ENCODE peak calls at places on chromosomes 16 and 17, in ten cellular contexts. M is MG63; U is neural progenitor cell; B is adipocyte; A is A549; Y is tibial artery; Z is CD4-positive, CD25-positive, alpha-beta regulatory T cell; P is Jurkat, Clone E6-1; C is AG10803; E is Karpas-422. W is an unnamed sample.

GRCh38 chr17:7807206-7807605 is 26.8 kb upstream of the KDM6B start:
- DNase-seq in M (no peak), U (no peak), B (no peak), A (no peak), Y (no peak), Z (no peak), P (no peak), C (no peak), E (no peak), W (no peak)

GRCh38 chr17:58415371-58416055 is 1.8 kb downstream of the RNF43 start:
- DNase-seq in M (no peak), U (peak; percentile 52), B (no peak), A (no peak), Y (no peak), Z (no peak), P (no peak), C (no peak), E (no peak), W (no peak)

GRCh38 chr17:17993366-17993765 is 20.7 kb downstream of the DRC3 start:
- DNase-seq in M (no peak), U (no peak), B (no peak), A (no peak), Y (no peak), Z (no peak), P (no peak), C (no peak), E (no peak), W (no peak)

GRCh38 chr17:73834684-73835343 is 190.6 kb upstream of the SDK2 start:
- DNase-seq in M (no peak), U (no peak), B (no peak), A (no peak), Y (no peak), Z (no peak), P (no peak), C (no peak), E (no peak), W (no peak)

GRCh38 chr17:3030096-3030495 is 33.3 kb downstream of the OR1D5 start:
- DNase-seq in M (no peak), U (no peak), B (peak; percentile 1), A (no peak), Y (peak; percentile 37), Z (no peak), P (no peak), C (peak; percentile 53), E (no peak), W (peak; percentile 74)

GRCh38 chr16:85781685-85782370 is 17.5 kb downstream of the EMC8 start:
- DNase-seq in M (peak; percentile 19), U (no peak), B (no peak), A (no peak), Y (peak; percentile 81), Z (no peak), P (no peak), C (peak; percentile 90), E (no peak), W (no peak)

GRCh38 chr17:59505610-59506276 is 59.7 kb upstream of the DHX40 start:
- DNase-seq in M (no peak), U (no peak), B (no peak), A (no peak), Y (no peak), Z (no peak), P (no peak), C (peak; percentile 47), E (no peak), W (no peak)

GRCh38 chr16:71448274-71448866 is 6.5 kb upstream of the TLE7 start:
- DNase-seq in M (no peak), U (no peak), B (no peak), A (no peak), Y (no peak), Z (no peak), P (no peak), C (no peak), E (no peak), W (no peak)

GRCh38 chr17:57892820-57893595 is 43.2 kb upstream of the MRPS23 start:
- DNase-seq in M (peak; percentile 99), U (peak; percentile 80), B (peak; percentile 98), A (peak; percentile 92), Y (peak; percentile 98), Z (peak; percentile 8), P (no peak), C (peak; percentile 100), E (no peak), W (peak; percentile 99)

GRCh38 chr16:72673118-72673517 is 374.8 kb downstream of the ZFHX3 start:
- DNase-seq in M (no peak), U (no peak), B (peak; percentile 35), A (peak; percentile 24), Y (no peak), Z (no peak), P (no peak), C (peak; percentile 6), E (no peak), W (no peak)

GRCh38 chr16:82761236-82761635 is 134.5 kb downstream of the CDH13 start:
- DNase-seq in M (peak; percentile 28), U (no peak), B (peak; percentile 77), A (no peak), Y (peak; percentile 95), Z (no peak), P (no peak), C (peak; percentile 74), E (no peak), W (peak; percentile 78)

GRCh38 chr16:1794221-1794871 is 841 bp upstream of the IGFALS start:
- DNase-seq in M (no peak), U (no peak), B (no peak), A (no peak), Y (no peak), Z (no peak), P (no peak), C (no peak), E (no peak), W (no peak)

GRCh38 chr16:35198223-35199199 is 1739.1 kb downstream of the TP53TG3F start:
- DNase-seq in M (no peak), U (no peak), B (no peak), A (no peak), Y (no peak), Z (no peak), P (no peak), C (no peak), E (no peak), W (no peak)

GRCh38 chr16:84941916-84942315 is 69.4 kb downstream of the ZDHHC7 start:
- DNase-seq in M (no peak), U (no peak), B (peak; percentile 66), A (no peak), Y (no peak), Z (no peak), P (no peak), C (peak; percentile 84), E (no peak), W (no peak)

GRCh38 chr16:49150341-49150740 is 131.3 kb downstream of the CBLN1 start:
- DNase-seq in M (no peak), U (no peak), B (no peak), A (no peak), Y (no peak), Z (no peak), P (no peak), C (no peak), E (no peak), W (no peak)

GRCh38 chr16:78177927-78178326 is 78.5 kb downstream of the WWOX start:
- DNase-seq in M (no peak), U (peak; percentile 5), B (no peak), A (no peak), Y (no peak), Z (no peak), P (no peak), C (no peak), E (no peak), W (no peak)

GRCh38 chr16:21708533-21709115 is 44.9 kb downstream of the OTOA start:
- DNase-seq in M (peak; percentile 49), U (peak; percentile 85), B (peak; percentile 92), A (peak; percentile 66), Y (peak; percentile 71), Z (peak; percentile 80), P (peak; percentile 70), C (peak; percentile 61), E (peak; percentile 94), W (peak; percentile 9)

GRCh38 chr17:78892062-78892456 is 10.9 kb downstream of the CEP295NL start:
- DNase-seq in M (no peak), U (no peak), B (no peak), A (no peak), Y (no peak), Z (no peak), P (no peak), C (no peak), E (no peak), W (no peak)

GRCh38 chr17:4074831-4075495 is 67.9 kb downstream of the ZZEF1 start:
- DNase-seq in M (no peak), U (peak; percentile 44), B (peak; percentile 56), A (peak; percentile 66), Y (no peak), Z (peak; percentile 46), P (peak; percentile 53), C (peak; percentile 36), E (peak; percentile 87), W (no peak)

DNA sequence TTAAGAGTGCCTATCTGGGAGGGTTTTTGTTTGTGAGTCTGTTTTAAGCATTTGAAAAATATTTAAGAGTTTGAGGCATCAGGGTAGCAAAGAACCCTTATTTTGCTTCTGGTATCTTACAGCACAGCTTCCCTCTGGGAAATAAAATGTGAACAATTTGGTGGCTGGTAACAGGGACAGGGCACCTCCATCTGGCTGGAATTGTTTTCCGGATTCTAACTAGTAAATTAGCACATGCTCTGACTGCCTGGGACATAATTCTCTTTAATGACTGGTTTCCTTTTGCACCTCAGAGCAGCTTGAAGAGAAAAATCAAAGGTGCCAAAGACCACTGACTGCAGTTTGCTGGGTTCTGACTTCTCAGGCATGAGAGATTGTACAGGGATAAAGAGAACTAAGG is 469.1 kb downstream of the GRIN2A start:
- DNase-seq in M (no peak), U (no peak), B (no peak), A (no peak), Y (no peak), Z (no peak), P (no peak), C (no peak), E (no peak), W (no peak)
- H3K4me3 ChIP-seq in M (no peak overlapping the region), U (no peak overlapping the region), B (no peak overlapping the region), A (no peak overlapping the region), Y (no peak overlapping the region), Z (no peak overlapping the region), P (no peak overlapping the region), C (no peak overlapping the region), E (no peak overlapping the region), W (no peak overlapping the region)

GRCh38 chr16:75256871-75257343 is 5.5 kb upstream of the BCAR1 start:
- DNase-seq in M (no peak), U (peak; percentile 67), B (peak; percentile 71), A (no peak), Y (peak; percentile 72), Z (no peak), P (no peak), C (peak; percentile 64), E (no peak), W (no peak)
- H3K4me3 ChIP-seq in M (no peak overlapping the region), U (no peak overlapping the region), B (no peak overlapping the region), A (no peak overlapping the region), Y (peak overlapping the region; percentile 21), Z (no peak overlapping the region), P (no peak overlapping the region), C (peak overlapping the region; percentile 26), E (no peak overlapping the region), W (no peak overlapping the region)

GRCh38 chr16:18799500-18799899 is 1.8 kb downstream of the ARL6IP1 start:
- DNase-seq in M (no peak), U (no peak), B (no peak), A (no peak), Y (no peak), Z (no peak), P (no peak), C (no peak), E (no peak), W (no peak)
- H3K4me3 ChIP-seq in M (peak overlapping the region; percentile 98), U (peak overlapping the region; percentile 78), B (peak overlapping the region; percentile 93), A (peak overlapping the region; percentile 92), Y (peak overlapping the region; percentile 58), Z (peak overlapping the region; percentile 86), P (no peak overlapping the region), C (peak overlapping the region; percentile 94), E (peak overlapping the region; percentile 92), W (peak overlapping the region; percentile 96)

GRCh38 chr17:80262291-80262690 is 1.6 kb downstream of the RNF213 start:
- DNase-seq in M (no peak), U (no peak), B (no peak), A (no peak), Y (no peak), Z (no peak), P (no peak), C (no peak), E (no peak), W (no peak)
- H3K4me3 ChIP-seq in M (no peak overlapping the region), U (no peak overlapping the region), B (peak overlapping the region; percentile 92), A (peak overlapping the region; percentile 94), Y (no peak overlapping the region), Z (peak overlapping the region; percentile 69), P (peak overlapping the region; percentile 84), C (peak overlapping the region; percentile 85), E (peak overlapping the region; percentile 88), W (peak overlapping the region; percentile 73)

W was measured in skeletal muscle cell.